ENCODE peak calls at places on chromosomes 4 and X, in eight cellular contexts. One of them, this sample, is unnamed.

GRCh38 chrX:150683536-150684146 is 9.6 kb upstream of the MTMR1 start:
- DNase-seq in upper lobe of right lung: no peak
- DNase-seq in skeletal muscle cell: no peak
- DNase-seq in OCI-LY7: peak
- DNase-seq in mesenchymal stem cell: peak
- DNase-seq in CD8-positive, alpha-beta memory T cell: peak
- DNase-seq in fibroblast of lung: no peak
- DNase-seq in ovary: no peak
- DNase-seq in this sample: no peak

GRCh38 chr4:53346920-53347852 is 18.7 kb downstream of the SCFD2 start:
- DNase-seq in upper lobe of right lung: no peak
- DNase-seq in skeletal muscle cell: no peak
- DNase-seq in OCI-LY7: no peak
- DNase-seq in mesenchymal stem cell: no peak
- DNase-seq in CD8-positive, alpha-beta memory T cell: no peak
- DNase-seq in fibroblast of lung: peak
- DNase-seq in ovary: no peak
- DNase-seq in this sample: no peak

GRCh38 chr4:41963105-41963504 is 18.5 kb upstream of the DCAF4L1 start:
- DNase-seq in upper lobe of right lung: no peak
- DNase-seq in skeletal muscle cell: no peak
- DNase-seq in OCI-LY7: peak
- DNase-seq in mesenchymal stem cell: peak
- DNase-seq in CD8-positive, alpha-beta memory T cell: peak
- DNase-seq in fibroblast of lung: peak
- DNase-seq in ovary: no peak
- DNase-seq in this sample: no peak

GRCh38 chr4:78809928-78810835 is 34.0 kb downstream of the BMP2K start:
- DNase-seq in upper lobe of right lung: no peak
- DNase-seq in skeletal muscle cell: no peak
- DNase-seq in OCI-LY7: no peak
- DNase-seq in mesenchymal stem cell: no peak
- DNase-seq in CD8-positive, alpha-beta memory T cell: no peak
- DNase-seq in fibroblast of lung: no peak
- DNase-seq in ovary: no peak
- DNase-seq in this sample: no peak

GRCh38 chr4:7705062-7705461 is 234.6 kb downstream of the AFAP1 start:
- DNase-seq in upper lobe of right lung: no peak
- DNase-seq in skeletal muscle cell: no peak
- DNase-seq in OCI-LY7: no peak
- DNase-seq in mesenchymal stem cell: no peak
- DNase-seq in CD8-positive, alpha-beta memory T cell: no peak
- DNase-seq in fibroblast of lung: no peak
- DNase-seq in ovary: no peak
- DNase-seq in this sample: no peak

GRCh38 chr4:74376888-74377483 is 12.0 kb downstream of the EREG start:
- DNase-seq in upper lobe of right lung: no peak
- DNase-seq in skeletal muscle cell: peak
- DNase-seq in OCI-LY7: peak
- DNase-seq in mesenchymal stem cell: peak
- DNase-seq in CD8-positive, alpha-beta memory T cell: peak
- DNase-seq in fibroblast of lung: peak
- DNase-seq in ovary: no peak
- DNase-seq in this sample: no peak

GRCh38 chrX:7170903-7171302 is 22.9 kb upstream of the PUDP start:
- DNase-seq in upper lobe of right lung: no peak
- DNase-seq in skeletal muscle cell: no peak
- DNase-seq in OCI-LY7: peak
- DNase-seq in mesenchymal stem cell: peak
- DNase-seq in CD8-positive, alpha-beta memory T cell: no peak
- DNase-seq in fibroblast of lung: no peak
- DNase-seq in ovary: no peak
- DNase-seq in this sample: no peak

GRCh38 chrX:31854716-31855115 is 782.9 kb upstream of the FTHL17 start:
- DNase-seq in upper lobe of right lung: no peak
- DNase-seq in skeletal muscle cell: no peak
- DNase-seq in OCI-LY7: no peak
- DNase-seq in mesenchymal stem cell: no peak
- DNase-seq in CD8-positive, alpha-beta memory T cell: no peak
- DNase-seq in fibroblast of lung: no peak
- DNase-seq in ovary: no peak
- DNase-seq in this sample: no peak

GRCh38 chrX:74458738-74459137 is 37.4 kb downstream of the SLC16A2 start:
- DNase-seq in upper lobe of right lung: no peak
- DNase-seq in skeletal muscle cell: peak
- DNase-seq in OCI-LY7: no peak
- DNase-seq in mesenchymal stem cell: peak
- DNase-seq in CD8-positive, alpha-beta memory T cell: no peak
- DNase-seq in fibroblast of lung: peak
- DNase-seq in ovary: no peak
- DNase-seq in this sample: no peak

GRCh38 chrX:47634871-47635575 is 5.3 kb upstream of the CFP start:
- DNase-seq in upper lobe of right lung: no peak
- DNase-seq in skeletal muscle cell: no peak
- DNase-seq in OCI-LY7: no peak
- DNase-seq in mesenchymal stem cell: no peak
- DNase-seq in CD8-positive, alpha-beta memory T cell: no peak
- DNase-seq in fibroblast of lung: no peak
- DNase-seq in ovary: no peak
- DNase-seq in this sample: no peak

GRCh38 chr4:45484740-45485139 is 639.1 kb downstream of the GABRG1 start:
- DNase-seq in upper lobe of right lung: no peak
- DNase-seq in skeletal muscle cell: no peak
- DNase-seq in OCI-LY7: no peak
- DNase-seq in mesenchymal stem cell: no peak
- DNase-seq in CD8-positive, alpha-beta memory T cell: no peak
- DNase-seq in fibroblast of lung: no peak
- DNase-seq in ovary: no peak
- DNase-seq in this sample: no peak

GRCh38 chrX:9357500-9358139 is 107.2 kb upstream of the TBL1X start:
- DNase-seq in upper lobe of right lung: no peak
- DNase-seq in skeletal muscle cell: no peak
- DNase-seq in OCI-LY7: no peak
- DNase-seq in mesenchymal stem cell: no peak
- DNase-seq in CD8-positive, alpha-beta memory T cell: no peak
- DNase-seq in fibroblast of lung: no peak
- DNase-seq in ovary: no peak
- DNase-seq in this sample: no peak

GRCh38 chrX:2311483-2311882 is 189.3 kb downstream of the DHRSX start:
- DNase-seq in upper lobe of right lung: no peak
- DNase-seq in skeletal muscle cell: no peak
- DNase-seq in OCI-LY7: no peak
- DNase-seq in mesenchymal stem cell: no peak
- DNase-seq in CD8-positive, alpha-beta memory T cell: no peak
- DNase-seq in fibroblast of lung: peak
- DNase-seq in ovary: no peak
- DNase-seq in this sample: no peak

GRCh38 chr4:128861856-128862518 is 52.5 kb downstream of the JADE1 start:
- DNase-seq in upper lobe of right lung: no peak
- DNase-seq in skeletal muscle cell: no peak
- DNase-seq in OCI-LY7: no peak
- DNase-seq in mesenchymal stem cell: no peak
- DNase-seq in CD8-positive, alpha-beta memory T cell: peak
- DNase-seq in fibroblast of lung: no peak
- DNase-seq in ovary: no peak
- DNase-seq in this sample: no peak

GRCh38 chr4:178554352-178554751 is 1112.1 kb upstream of the AGA start:
- DNase-seq in upper lobe of right lung: no peak
- DNase-seq in skeletal muscle cell: no peak
- DNase-seq in OCI-LY7: no peak
- DNase-seq in mesenchymal stem cell: no peak
- DNase-seq in CD8-positive, alpha-beta memory T cell: no peak
- DNase-seq in fibroblast of lung: no peak
- DNase-seq in ovary: no peak
- DNase-seq in this sample: no peak

GRCh38 chr4:147924604-147925412 is 192.9 kb downstream of the ARHGAP10 start:
- DNase-seq in upper lobe of right lung: no peak
- DNase-seq in skeletal muscle cell: no peak
- DNase-seq in OCI-LY7: no peak
- DNase-seq in mesenchymal stem cell: peak
- DNase-seq in CD8-positive, alpha-beta memory T cell: no peak
- DNase-seq in fibroblast of lung: peak
- DNase-seq in ovary: peak
- DNase-seq in this sample: no peak

GRCh38 chrX:145821898-145822567 is 4.4 kb downstream of the SLITRK2 start:
- DNase-seq in upper lobe of right lung: no peak
- DNase-seq in skeletal muscle cell: no peak
- DNase-seq in OCI-LY7: no peak
- DNase-seq in mesenchymal stem cell: no peak
- DNase-seq in CD8-positive, alpha-beta memory T cell: no peak
- DNase-seq in fibroblast of lung: no peak
- DNase-seq in ovary: no peak
- DNase-seq in this sample: no peak

GRCh38 chr4:123940604-123941003 is 544.0 kb downstream of the SPRY1 start:
- DNase-seq in upper lobe of right lung: no peak
- DNase-seq in skeletal muscle cell: no peak
- DNase-seq in OCI-LY7: no peak
- DNase-seq in mesenchymal stem cell: no peak
- DNase-seq in CD8-positive, alpha-beta memory T cell: no peak
- DNase-seq in fibroblast of lung: no peak
- DNase-seq in ovary: no peak
- DNase-seq in this sample: no peak

GRCh38 chrX:480861-481417 is 94.2 kb upstream of the PPP2R3B start:
- DNase-seq in upper lobe of right lung: peak
- DNase-seq in skeletal muscle cell: no peak
- DNase-seq in OCI-LY7: no peak
- DNase-seq in mesenchymal stem cell: no peak
- DNase-seq in CD8-positive, alpha-beta memory T cell: no peak
- DNase-seq in fibroblast of lung: no peak
- DNase-seq in ovary: no peak
- DNase-seq in this sample: no peak

GRCh38 chr4:41339812-41340809 is 83.4 kb downstream of the UCHL1 start:
- DNase-seq in upper lobe of right lung: no peak
- DNase-seq in skeletal muscle cell: no peak
- DNase-seq in OCI-LY7: no peak
- DNase-seq in mesenchymal stem cell: peak
- DNase-seq in CD8-positive, alpha-beta memory T cell: no peak
- DNase-seq in fibroblast of lung: peak
- DNase-seq in ovary: no peak
- DNase-seq in this sample: no peak

GRCh38 chrX:23394421-23394820 is 59.8 kb downstream of the PTCHD1 start:
- DNase-seq in upper lobe of right lung: no peak
- DNase-seq in skeletal muscle cell: no peak
- DNase-seq in OCI-LY7: no peak
- DNase-seq in mesenchymal stem cell: no peak
- DNase-seq in CD8-positive, alpha-beta memory T cell: no peak
- DNase-seq in fibroblast of lung: peak
- DNase-seq in ovary: no peak
- DNase-seq in this sample: no peak

GRCh38 chr4:85779165-85779564 is 304.2 kb downstream of the ARHGAP24 start:
- DNase-seq in upper lobe of right lung: no peak
- DNase-seq in skeletal muscle cell: no peak
- DNase-seq in OCI-LY7: peak
- DNase-seq in mesenchymal stem cell: peak
- DNase-seq in CD8-positive, alpha-beta memory T cell: no peak
- DNase-seq in fibroblast of lung: peak
- DNase-seq in ovary: no peak
- DNase-seq in this sample: no peak
- H3K4me3 ChIP-seq in upper lobe of right lung: peak
- H3K4me3 ChIP-seq in skeletal muscle cell: peak
- H3K4me3 ChIP-seq in OCI-LY7: peak
- H3K4me3 ChIP-seq in mesenchymal stem cell: peak
- H3K4me3 ChIP-seq in CD8-positive, alpha-beta memory T cell: no peak
- H3K4me3 ChIP-seq in fibroblast of lung: peak
- H3K4me3 ChIP-seq in ovary: peak
- H3K4me3 ChIP-seq in this sample: peak

GRCh38 chr4:82044141-82044993 is 329.4 kb downstream of the HNRNPD start:
- DNase-seq in upper lobe of right lung: peak
- DNase-seq in skeletal muscle cell: peak
- DNase-seq in OCI-LY7: no peak
- DNase-seq in mesenchymal stem cell: peak
- DNase-seq in CD8-positive, alpha-beta memory T cell: no peak
- DNase-seq in fibroblast of lung: peak
- DNase-seq in ovary: peak
- DNase-seq in this sample: no peak

GRCh38 chr4:82042042-82042441 is 331.7 kb downstream of the HNRNPD start:
- DNase-seq in upper lobe of right lung: no peak
- DNase-seq in skeletal muscle cell: no peak
- DNase-seq in OCI-LY7: no peak
- DNase-seq in mesenchymal stem cell: no peak
- DNase-seq in CD8-positive, alpha-beta memory T cell: no peak
- DNase-seq in fibroblast of lung: no peak
- DNase-seq in ovary: no peak
- DNase-seq in this sample: no peak

GRCh38 chr4:82043081-82043808 is 330.5 kb downstream of the HNRNPD start:
- DNase-seq in upper lobe of right lung: peak
- DNase-seq in skeletal muscle cell: no peak
- DNase-seq in OCI-LY7: no peak
- DNase-seq in mesenchymal stem cell: no peak
- DNase-seq in CD8-positive, alpha-beta memory T cell: no peak
- DNase-seq in fibroblast of lung: no peak
- DNase-seq in ovary: no peak
- DNase-seq in this sample: no peak

GRCh38 chr4:82045267-82045666 is 328.5 kb downstream of the HNRNPD start:
- DNase-seq in upper lobe of right lung: no peak
- DNase-seq in skeletal muscle cell: no peak
- DNase-seq in OCI-LY7: no peak
- DNase-seq in mesenchymal stem cell: no peak
- DNase-seq in CD8-positive, alpha-beta memory T cell: no peak
- DNase-seq in fibroblast of lung: no peak
- DNase-seq in ovary: no peak
- DNase-seq in this sample: no peak

GRCh38 chr4:82043809-82044137 is 330.0 kb downstream of the HNRNPD start:
- DNase-seq in upper lobe of right lung: no peak
- DNase-seq in skeletal muscle cell: no peak
- DNase-seq in OCI-LY7: no peak
- DNase-seq in mesenchymal stem cell: no peak
- DNase-seq in CD8-positive, alpha-beta memory T cell: no peak
- DNase-seq in fibroblast of lung: no peak
- DNase-seq in ovary: no peak
- DNase-seq in this sample: no peak
- H3K4me3 ChIP-seq in upper lobe of right lung: peak
- H3K4me3 ChIP-seq in skeletal muscle cell: peak
- H3K4me3 ChIP-seq in OCI-LY7: no peak
- H3K4me3 ChIP-seq in mesenchymal stem cell: peak
- H3K4me3 ChIP-seq in CD8-positive, alpha-beta memory T cell: no peak
- H3K4me3 ChIP-seq in fibroblast of lung: no peak
- H3K4me3 ChIP-seq in ovary: peak
- H3K4me3 ChIP-seq in this sample: peak

GRCh38 chr4:48986654-48987164 is 634 bp downstream of the CWH43 start:
- DNase-seq in upper lobe of right lung: no peak
- DNase-seq in skeletal muscle cell: no peak
- DNase-seq in OCI-LY7: no peak
- DNase-seq in mesenchymal stem cell: no peak
- DNase-seq in CD8-positive, alpha-beta memory T cell: no peak
- DNase-seq in fibroblast of lung: no peak
- DNase-seq in ovary: no peak
- DNase-seq in this sample: no peak
- H3K4me3 ChIP-seq in upper lobe of right lung: no peak
- H3K4me3 ChIP-seq in skeletal muscle cell: no peak
- H3K4me3 ChIP-seq in OCI-LY7: no peak
- H3K4me3 ChIP-seq in mesenchymal stem cell: no peak
- H3K4me3 ChIP-seq in CD8-positive, alpha-beta memory T cell: no peak
- H3K4me3 ChIP-seq in fibroblast of lung: peak
- H3K4me3 ChIP-seq in ovary: no peak
- H3K4me3 ChIP-seq in this sample: no peak

DNA sequence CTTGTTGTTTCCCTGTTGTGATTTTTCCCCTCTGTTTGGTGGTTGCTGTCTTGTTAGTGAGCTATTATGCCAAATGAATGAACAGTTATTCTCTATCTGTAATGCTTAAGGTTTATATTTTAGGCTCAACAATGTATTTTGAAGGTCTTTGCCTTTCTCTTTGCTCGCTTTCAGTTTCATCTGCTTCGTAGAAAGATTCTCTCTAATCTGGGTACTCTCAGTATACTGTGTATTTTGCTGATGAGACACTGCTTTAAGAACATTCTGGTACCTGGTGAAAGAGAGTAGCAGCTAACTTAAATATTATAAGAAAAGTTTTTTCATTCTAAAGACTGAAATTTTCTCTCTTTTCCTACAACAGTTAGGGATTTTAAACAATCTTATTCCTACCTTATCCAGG is 1274.7 kb upstream of the PABPC4L start:
- DNase-seq in upper lobe of right lung: no peak
- DNase-seq in skeletal muscle cell: no peak
- DNase-seq in OCI-LY7: no peak
- DNase-seq in mesenchymal stem cell: no peak
- DNase-seq in CD8-positive, alpha-beta memory T cell: no peak
- DNase-seq in fibroblast of lung: no peak
- DNase-seq in ovary: no peak
- DNase-seq in this sample: no peak
- H3K4me3 ChIP-seq in upper lobe of right lung: no peak
- H3K4me3 ChIP-seq in skeletal muscle cell: no peak
- H3K4me3 ChIP-seq in OCI-LY7: no peak
- H3K4me3 ChIP-seq in mesenchymal stem cell: no peak
- H3K4me3 ChIP-seq in CD8-positive, alpha-beta memory T cell: no peak
- H3K4me3 ChIP-seq in fibroblast of lung: no peak
- H3K4me3 ChIP-seq in ovary: no peak
- H3K4me3 ChIP-seq in this sample: no peak